ENCODE peak calls at places on chromosomes 2 and 18, in eight cellular contexts. L, M, J, P, V, W, Z and B are unnamed samples. For H3K27me3, the result is how much of the 10 kb centered on the place peaks cover.

GRCh38 chr2:157158111-157158510 is 99.4 kb upstream of the GALNT5 start:
- DNase-seq in Z (no peak), W (no peak), M (no peak), V (no peak), P (no peak), J (no peak), L (no peak), B (no peak)

GRCh38 chr2:84808279-84808678 is 72.6 kb downstream of the TRABD2A start:
- DNase-seq in P (no peak), Z (no peak), W (no peak), M (no peak), J (no peak), V (no peak), L (no peak), B (no peak)

GRCh38 chr2:3959372-3959771 is 256.0 kb downstream of the DCDC2C start:
- DNase-seq in J (peak), V (no peak), Z (no peak), P (no peak), W (no peak), M (no peak), L (no peak), B (peak)

GRCh38 chr18:46097378-46097852 is 681 bp downstream of the ATP5F1A start:
- DNase-seq in M (peak), P (no peak), L (no peak), Z (no peak), J (no peak), V (no peak), W (no peak), B (no peak)

GRCh38 chr2:96152301-96153165 is 7.3 kb upstream of the DUSP2 start:
- DNase-seq in L (peak), P (no peak), Z (no peak), V (peak), M (no peak), J (no peak), W (no peak), B (no peak)

GRCh38 chr2:180240774-180241173 is 233.7 kb upstream of the CWC22 start:
- DNase-seq in J (no peak), V (no peak), W (no peak), P (no peak), M (no peak), L (no peak), Z (no peak), B (no peak)

GRCh38 chr18:77092104-77093066 is 40.2 kb downstream of the MBP start:
- DNase-seq in V (no peak), Z (no peak), J (no peak), P (no peak), L (no peak), W (no peak), M (no peak), B (no peak)

GRCh38 chr2:215769246-215769645 is 244.1 kb downstream of the MREG start:
- DNase-seq in Z (no peak), J (no peak), M (no peak), W (no peak), L (no peak), P (no peak), V (no peak), B (no peak)

GRCh38 chr2:119198267-119198840 is 25.3 kb upstream of the STEAP3 start:
- DNase-seq in J (peak), W (no peak), L (no peak), M (no peak), P (no peak), V (no peak), Z (no peak), B (no peak)

GRCh38 chr2:173401716-173402326 is 47.1 kb downstream of the CDCA7 start:
- DNase-seq in J (peak), Z (no peak), L (no peak), V (no peak), M (no peak), W (no peak), P (no peak), B (no peak)

GRCh38 chr18:7572837-7573236 is 5.7 kb downstream of the PTPRM start:
- DNase-seq in W (no peak), V (no peak), Z (no peak), P (no peak), L (no peak), J (peak), M (no peak), B (no peak)
- H3K4me3 ChIP-seq in W (no peak), V (no peak), Z (no peak), P (no peak), L (no peak), J (no peak), M (no peak), B (peak)

GRCh38 chr2:151729416-151729811 is 4.9 kb downstream of the NEB start:
- DNase-seq in Z (no peak), P (no peak), J (no peak), L (no peak), V (no peak), M (no peak), W (no peak), B (no peak)
- H3K27ac ChIP-seq in Z (no peak), P (no peak), J (no peak), L (no peak), V (no peak), M (no peak), W (no peak), B (no peak)

GRCh38 chr2:33372940-33373553 is 103.4 kb upstream of the RASGRP3 start:
- DNase-seq in W (no peak), Z (no peak), V (no peak), P (no peak), J (no peak), M (peak), L (no peak), B (peak)
- H3K27me3 ChIP-seq in W (under half), Z (under half), V (under half), P (under half), J (under half), M (under half), L (under half), B (under half)

GRCh38 chr2:8249191-8249590 is 432.7 kb upstream of the ID2 start:
- DNase-seq in L (no peak), Z (no peak), M (no peak), P (no peak), W (no peak), V (peak), J (no peak), B (no peak)

GRCh38 chr2:8247905-8248622 is 433.8 kb upstream of the ID2 start:
- DNase-seq in W (no peak), M (no peak), J (peak), V (no peak), P (no peak), Z (no peak), L (no peak), B (no peak)

GRCh38 chr2:8248623-8248957 is 433.3 kb upstream of the ID2 start:
- DNase-seq in P (no peak), L (no peak), M (no peak), W (no peak), V (no peak), J (no peak), Z (no peak), B (no peak)

GRCh38 chr2:8251291-8251690 is 430.6 kb upstream of the ID2 start:
- DNase-seq in P (no peak), Z (no peak), W (no peak), L (no peak), M (no peak), J (no peak), V (no peak), B (no peak)

DNA sequence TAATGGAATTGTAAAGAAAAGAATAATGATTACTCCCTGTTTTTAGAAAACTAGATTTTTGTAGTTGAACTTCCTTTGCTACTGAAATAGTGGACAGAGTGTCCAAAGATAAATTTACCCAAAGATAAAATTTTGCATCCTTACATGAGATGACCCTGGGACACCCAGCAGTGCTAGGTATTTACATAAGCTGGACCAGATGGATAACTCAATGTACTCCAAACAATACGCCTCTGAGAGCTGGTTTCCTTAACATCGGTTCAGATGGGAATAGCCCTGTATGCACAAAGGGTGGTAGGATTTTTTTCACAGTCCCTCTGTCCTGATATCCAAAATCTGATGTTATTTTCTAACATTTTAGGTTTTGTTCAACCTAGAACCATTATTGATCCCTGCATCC is 432.1 kb upstream of the ID2 start:
- DNase-seq in M (no peak), V (no peak), P (no peak), L (no peak), J (no peak), Z (no peak), W (no peak), B (no peak)
- H3K4me3 ChIP-seq in M (no peak), V (no peak), P (no peak), L (no peak), J (no peak), Z (no peak), W (no peak), B (no peak)